ENCODE peak calls at places on chromosomes 11 and 22, in ten cellular contexts. One of them, this sample, is unnamed. For H3K9me3 and H3K4me1, the result is how much of the 10 kb centered on the place peaks cover.

GRCh38 chr11:106156290-106156937 is 79.0 kb downstream of the AASDHPPT start:
- DNase-seq in cardiac muscle cell: peak
- DNase-seq in endodermal cell: peak
- DNase-seq in endothelial cell of umbilical vein: peak
- DNase-seq in upper lobe of right lung: no peak
- DNase-seq in right lobe of liver: no peak
- DNase-seq in SJSA1: no peak
- DNase-seq in tibial nerve: no peak
- DNase-seq in mesenchymal stem cell: peak
- DNase-seq in CD8-positive, alpha-beta T cell: no peak
- DNase-seq in this sample: no peak

GRCh38 chr11:19714387-19715363 is 2.0 kb downstream of the NAV2 start:
- DNase-seq in SJSA1: peak
- DNase-seq in endothelial cell of umbilical vein: peak
- DNase-seq in cardiac muscle cell: peak
- DNase-seq in endodermal cell: peak
- DNase-seq in upper lobe of right lung: peak
- DNase-seq in mesenchymal stem cell: peak
- DNase-seq in CD8-positive, alpha-beta T cell: no peak
- DNase-seq in right lobe of liver: no peak
- DNase-seq in tibial nerve: peak
- DNase-seq in this sample: no peak

GRCh38 chr11:76005746-76006145 is 190.7 kb downstream of the UVRAG start:
- DNase-seq in tibial nerve: no peak
- DNase-seq in SJSA1: no peak
- DNase-seq in right lobe of liver: no peak
- DNase-seq in CD8-positive, alpha-beta T cell: no peak
- DNase-seq in mesenchymal stem cell: peak
- DNase-seq in endothelial cell of umbilical vein: no peak
- DNase-seq in upper lobe of right lung: no peak
- DNase-seq in endodermal cell: no peak
- DNase-seq in cardiac muscle cell: no peak
- DNase-seq in this sample: no peak

GRCh38 chr22:42369250-42370041 is 62.8 kb downstream of the NFAM1 start:
- DNase-seq in right lobe of liver: peak
- DNase-seq in mesenchymal stem cell: peak
- DNase-seq in cardiac muscle cell: peak
- DNase-seq in CD8-positive, alpha-beta T cell: peak
- DNase-seq in SJSA1: peak
- DNase-seq in endothelial cell of umbilical vein: peak
- DNase-seq in tibial nerve: peak
- DNase-seq in upper lobe of right lung: peak
- DNase-seq in endodermal cell: peak
- DNase-seq in this sample: peak

GRCh38 chr22:49618689-49618953 is 209.1 kb downstream of the BRD1 start:
- DNase-seq in SJSA1: no peak
- DNase-seq in endothelial cell of umbilical vein: no peak
- DNase-seq in upper lobe of right lung: peak
- DNase-seq in tibial nerve: no peak
- DNase-seq in endodermal cell: no peak
- DNase-seq in right lobe of liver: peak
- DNase-seq in cardiac muscle cell: no peak
- DNase-seq in mesenchymal stem cell: no peak
- DNase-seq in CD8-positive, alpha-beta T cell: no peak
- DNase-seq in this sample: no peak

GRCh38 chr22:23772315-23773246 is at the start of gene MMP11:
- DNase-seq in endodermal cell: peak
- DNase-seq in tibial nerve: peak
- DNase-seq in upper lobe of right lung: peak
- DNase-seq in endothelial cell of umbilical vein: no peak
- DNase-seq in right lobe of liver: peak
- DNase-seq in cardiac muscle cell: peak
- DNase-seq in CD8-positive, alpha-beta T cell: peak
- DNase-seq in SJSA1: peak
- DNase-seq in mesenchymal stem cell: peak
- DNase-seq in this sample: peak

GRCh38 chr11:93484716-93485115 is 58.5 kb downstream of the SMCO4 start:
- DNase-seq in endodermal cell: no peak
- DNase-seq in right lobe of liver: no peak
- DNase-seq in upper lobe of right lung: no peak
- DNase-seq in mesenchymal stem cell: no peak
- DNase-seq in CD8-positive, alpha-beta T cell: no peak
- DNase-seq in SJSA1: no peak
- DNase-seq in cardiac muscle cell: no peak
- DNase-seq in endothelial cell of umbilical vein: no peak
- DNase-seq in tibial nerve: no peak
- DNase-seq in this sample: no peak

GRCh38 chr22:50209893-50210292 is 9.1 kb downstream of the SELENOO start:
- DNase-seq in mesenchymal stem cell: peak
- DNase-seq in endodermal cell: peak
- DNase-seq in cardiac muscle cell: peak
- DNase-seq in CD8-positive, alpha-beta T cell: peak
- DNase-seq in right lobe of liver: peak
- DNase-seq in upper lobe of right lung: peak
- DNase-seq in tibial nerve: peak
- DNase-seq in endothelial cell of umbilical vein: peak
- DNase-seq in SJSA1: peak
- DNase-seq in this sample: peak

GRCh38 chr22:39414377-39414776 is 14.8 kb downstream of the TAB1 start:
- DNase-seq in SJSA1: no peak
- DNase-seq in CD8-positive, alpha-beta T cell: no peak
- DNase-seq in right lobe of liver: peak
- DNase-seq in cardiac muscle cell: no peak
- DNase-seq in endodermal cell: no peak
- DNase-seq in mesenchymal stem cell: no peak
- DNase-seq in tibial nerve: no peak
- DNase-seq in upper lobe of right lung: no peak
- DNase-seq in endothelial cell of umbilical vein: no peak
- DNase-seq in this sample: no peak

GRCh38 chr22:30731658-30732057 is 37.0 kb downstream of the OSBP2 start:
- DNase-seq in tibial nerve: no peak
- DNase-seq in endodermal cell: no peak
- DNase-seq in mesenchymal stem cell: no peak
- DNase-seq in SJSA1: no peak
- DNase-seq in CD8-positive, alpha-beta T cell: no peak
- DNase-seq in upper lobe of right lung: no peak
- DNase-seq in endothelial cell of umbilical vein: no peak
- DNase-seq in cardiac muscle cell: no peak
- DNase-seq in right lobe of liver: no peak
- DNase-seq in this sample: no peak

GRCh38 chr22:38205261-38206128 is 3.7 kb downstream of the MAFF start:
- DNase-seq in mesenchymal stem cell: peak
- DNase-seq in cardiac muscle cell: peak
- DNase-seq in endodermal cell: no peak
- DNase-seq in upper lobe of right lung: no peak
- DNase-seq in SJSA1: no peak
- DNase-seq in right lobe of liver: no peak
- DNase-seq in tibial nerve: peak
- DNase-seq in CD8-positive, alpha-beta T cell: no peak
- DNase-seq in endothelial cell of umbilical vein: peak
- DNase-seq in this sample: no peak

GRCh38 chr11:32436751-32437405 is 1.5 kb upstream of the WT1 start:
- DNase-seq in upper lobe of right lung: no peak
- DNase-seq in tibial nerve: no peak
- DNase-seq in endothelial cell of umbilical vein: no peak
- DNase-seq in endodermal cell: peak
- DNase-seq in CD8-positive, alpha-beta T cell: no peak
- DNase-seq in mesenchymal stem cell: no peak
- DNase-seq in cardiac muscle cell: no peak
- DNase-seq in SJSA1: no peak
- DNase-seq in right lobe of liver: no peak
- DNase-seq in this sample: no peak

GRCh38 chr11:32435947-32436750 is 810 bp upstream of the WT1 start:
- DNase-seq in tibial nerve: no peak
- DNase-seq in mesenchymal stem cell: no peak
- DNase-seq in right lobe of liver: no peak
- DNase-seq in CD8-positive, alpha-beta T cell: no peak
- DNase-seq in endothelial cell of umbilical vein: no peak
- DNase-seq in cardiac muscle cell: no peak
- DNase-seq in SJSA1: no peak
- DNase-seq in upper lobe of right lung: no peak
- DNase-seq in endodermal cell: peak
- DNase-seq in this sample: no peak

GRCh38 chr11:32435152-32435480 is 223 bp downstream of the WT1 start:
- DNase-seq in SJSA1: no peak
- DNase-seq in CD8-positive, alpha-beta T cell: no peak
- DNase-seq in right lobe of liver: no peak
- DNase-seq in tibial nerve: no peak
- DNase-seq in cardiac muscle cell: no peak
- DNase-seq in endodermal cell: peak
- DNase-seq in endothelial cell of umbilical vein: no peak
- DNase-seq in mesenchymal stem cell: no peak
- DNase-seq in upper lobe of right lung: no peak
- DNase-seq in this sample: no peak

GRCh38 chr11:32434387-32435151 is 770 bp downstream of the WT1 start:
- DNase-seq in cardiac muscle cell: no peak
- DNase-seq in endothelial cell of umbilical vein: no peak
- DNase-seq in right lobe of liver: no peak
- DNase-seq in endodermal cell: peak
- DNase-seq in tibial nerve: no peak
- DNase-seq in CD8-positive, alpha-beta T cell: no peak
- DNase-seq in upper lobe of right lung: no peak
- DNase-seq in SJSA1: no peak
- DNase-seq in mesenchymal stem cell: no peak
- DNase-seq in this sample: no peak

GRCh38 chr11:32435511-32435946 is at the start of gene WT1:
- DNase-seq in tibial nerve: no peak
- DNase-seq in mesenchymal stem cell: no peak
- DNase-seq in endothelial cell of umbilical vein: no peak
- DNase-seq in SJSA1: no peak
- DNase-seq in right lobe of liver: no peak
- DNase-seq in cardiac muscle cell: peak
- DNase-seq in CD8-positive, alpha-beta T cell: no peak
- DNase-seq in endodermal cell: peak
- DNase-seq in upper lobe of right lung: no peak
- DNase-seq in this sample: no peak
- H3K9me3 ChIP-seq in tibial nerve: under half
- H3K9me3 ChIP-seq in mesenchymal stem cell: under half
- H3K9me3 ChIP-seq in endothelial cell of umbilical vein: under half
- H3K9me3 ChIP-seq in SJSA1: under half
- H3K9me3 ChIP-seq in right lobe of liver: under half
- H3K9me3 ChIP-seq in cardiac muscle cell: under half
- H3K9me3 ChIP-seq in CD8-positive, alpha-beta T cell: under half
- H3K9me3 ChIP-seq in endodermal cell: under half
- H3K9me3 ChIP-seq in upper lobe of right lung: under half
- H3K9me3 ChIP-seq in this sample: under half

GRCh38 chr11:86047275-86047991 is 21.5 kb downstream of the PICALM start:
- DNase-seq in endodermal cell: no peak
- DNase-seq in mesenchymal stem cell: peak
- DNase-seq in SJSA1: no peak
- DNase-seq in upper lobe of right lung: no peak
- DNase-seq in cardiac muscle cell: no peak
- DNase-seq in CD8-positive, alpha-beta T cell: peak
- DNase-seq in right lobe of liver: no peak
- DNase-seq in endothelial cell of umbilical vein: no peak
- DNase-seq in tibial nerve: no peak
- DNase-seq in this sample: peak
- H3K27ac ChIP-seq in endodermal cell: no peak
- H3K27ac ChIP-seq in mesenchymal stem cell: no peak
- H3K27ac ChIP-seq in SJSA1: no peak
- H3K27ac ChIP-seq in upper lobe of right lung: no peak
- H3K27ac ChIP-seq in cardiac muscle cell: peak
- H3K27ac ChIP-seq in CD8-positive, alpha-beta T cell: no peak
- H3K27ac ChIP-seq in right lobe of liver: no peak
- H3K27ac ChIP-seq in endothelial cell of umbilical vein: no peak
- H3K27ac ChIP-seq in tibial nerve: no peak
- H3K27ac ChIP-seq in this sample: no peak

GRCh38 chr22:20137113-20137512 is 5.5 kb downstream of the ZDHHC8 start:
- DNase-seq in mesenchymal stem cell: no peak
- DNase-seq in tibial nerve: no peak
- DNase-seq in right lobe of liver: no peak
- DNase-seq in cardiac muscle cell: no peak
- DNase-seq in endodermal cell: no peak
- DNase-seq in SJSA1: no peak
- DNase-seq in endothelial cell of umbilical vein: no peak
- DNase-seq in upper lobe of right lung: no peak
- DNase-seq in CD8-positive, alpha-beta T cell: no peak
- DNase-seq in this sample: no peak
- H3K4me1 ChIP-seq in mesenchymal stem cell: half or more
- H3K4me1 ChIP-seq in tibial nerve: under half
- H3K4me1 ChIP-seq in right lobe of liver: under half
- H3K4me1 ChIP-seq in cardiac muscle cell: under half
- H3K4me1 ChIP-seq in endodermal cell: under half
- H3K4me1 ChIP-seq in SJSA1: under half
- H3K4me1 ChIP-seq in endothelial cell of umbilical vein: under half
- H3K4me1 ChIP-seq in upper lobe of right lung: half or more
- H3K4me1 ChIP-seq in CD8-positive, alpha-beta T cell: under half
- H3K4me1 ChIP-seq in this sample: under half

DNA sequence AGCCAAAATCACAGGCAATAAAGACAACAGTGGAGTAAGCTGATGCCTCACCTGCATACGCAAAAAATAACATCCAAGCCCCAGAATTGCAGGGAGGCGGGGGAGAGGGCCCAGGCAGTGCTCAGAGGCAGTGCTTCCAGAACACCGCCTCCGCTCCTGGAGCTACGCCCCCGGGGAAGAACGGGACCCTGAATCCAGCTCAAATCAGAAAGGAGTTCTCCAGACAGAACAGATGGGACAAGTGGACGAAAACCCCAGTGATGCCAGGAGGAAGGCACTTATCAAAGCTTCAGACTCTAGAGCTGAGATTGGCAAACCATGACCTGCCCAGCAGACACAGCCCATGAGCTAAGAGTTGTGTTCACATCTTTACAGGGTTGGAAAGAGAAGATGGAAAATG is 683.9 kb downstream of the TBC1D22A start:
- DNase-seq in endodermal cell: no peak
- DNase-seq in right lobe of liver: no peak
- DNase-seq in CD8-positive, alpha-beta T cell: no peak
- DNase-seq in cardiac muscle cell: no peak
- DNase-seq in upper lobe of right lung: no peak
- DNase-seq in endothelial cell of umbilical vein: no peak
- DNase-seq in SJSA1: no peak
- DNase-seq in mesenchymal stem cell: no peak
- DNase-seq in tibial nerve: no peak
- DNase-seq in this sample: no peak
- H3K9me3 ChIP-seq in endodermal cell: half or more
- H3K9me3 ChIP-seq in right lobe of liver: under half
- H3K9me3 ChIP-seq in CD8-positive, alpha-beta T cell: under half
- H3K9me3 ChIP-seq in cardiac muscle cell: under half
- H3K9me3 ChIP-seq in upper lobe of right lung: under half
- H3K9me3 ChIP-seq in endothelial cell of umbilical vein: under half
- H3K9me3 ChIP-seq in SJSA1: under half
- H3K9me3 ChIP-seq in mesenchymal stem cell: under half
- H3K9me3 ChIP-seq in tibial nerve: under half
- H3K9me3 ChIP-seq in this sample: under half